ENCODE peak calls at places on chromosomes 13 and 19, in nine cellular contexts. M is GM23338, X is body of pancreas, J is left lung, N is mesenchymal stem cell, W is A673, T is heart left ventricle, S is foreskin keratinocyte, R is tibial artery. D is an unnamed sample.

GRCh38 chr13:114116734-114117133 is 15.7 kb downstream of the RASA3 start:
- DNase-seq in N (no peak), X (no peak), W (no peak), S (no peak), M (no peak), R (peak; percentile 10), T (no peak), J (peak; percentile 21), D (no peak)

GRCh38 chr19:51456541-51457290 is 1.5 kb downstream of the SIGLEC8 start:
- DNase-seq in R (no peak), T (no peak), S (no peak), W (no peak), M (no peak), N (no peak), X (no peak), J (no peak), D (no peak)

GRCh38 chr19:1929051-1929742 is 11.8 kb upstream of the CSNK1G2 start:
- DNase-seq in J (peak; percentile 77), X (peak; percentile 90), M (peak; percentile 89), N (peak; percentile 76), T (peak; percentile 89), S (peak; percentile 43), W (peak; percentile 87), R (peak; percentile 83), D (peak; percentile 82)

GRCh38 chr13:28707629-28708427 is 10.9 kb downstream of the SLC46A3 start:
- DNase-seq in X (peak; percentile 41), S (peak; percentile 75), M (no peak), R (no peak), W (peak; percentile 60), N (peak; percentile 70), J (no peak), T (no peak), D (no peak)

GRCh38 chr13:41458187-41458938 is 1.0 kb downstream of the RGCC start:
- DNase-seq in S (peak; percentile 47), T (peak; percentile 70), J (peak; percentile 66), N (peak; percentile 34), X (peak; percentile 46), M (peak; percentile 55), R (no peak), W (no peak), D (no peak)

GRCh38 chr19:53511933-53512374 is 26.0 kb upstream of the ZNF331 start:
- DNase-seq in W (peak; percentile 60), J (peak; percentile 45), T (no peak), X (peak; percentile 71), N (peak; percentile 44), S (peak; percentile 52), R (peak; percentile 69), M (peak; percentile 96), D (no peak)

GRCh38 chr19:2767688-2768087 is 15.4 kb downstream of the SGTA start:
- DNase-seq in T (no peak), R (no peak), M (no peak), J (no peak), N (no peak), S (no peak), W (no peak), X (no peak), D (no peak)

GRCh38 chr19:30443531-30444252 is 71.5 kb downstream of the ZNF536 start:
- DNase-seq in W (no peak), M (no peak), S (no peak), J (no peak), T (no peak), X (no peak), R (peak; percentile 52), N (no peak), D (no peak)

GRCh38 chr13:72875233-72875632 is 93.3 kb downstream of the PIBF1 start:
- DNase-seq in T (no peak), S (no peak), N (no peak), J (no peak), W (no peak), M (no peak), X (no peak), R (no peak), D (no peak)

GRCh38 chr13:50991624-50992610 is 82.3 kb downstream of the RNASEH2B start:
- DNase-seq in R (no peak), W (no peak), S (no peak), N (peak; percentile 29), X (no peak), M (no peak), T (no peak), J (no peak), D (no peak)

GRCh38 chr13:94712812-94713555 is 639 bp upstream of the SOX21 start:
- DNase-seq in M (peak; percentile 60), T (no peak), W (peak; percentile 44), S (peak; percentile 43), J (no peak), N (peak; percentile 56), R (no peak), X (peak; percentile 31), D (no peak)

GRCh38 chr19:708154-709141 is at the start of gene PALM:
- DNase-seq in T (peak; percentile 75), N (no peak), J (no peak), W (peak; percentile 60), S (no peak), R (no peak), M (peak; percentile 75), X (peak; percentile 28), D (no peak)

GRCh38 chr13:39037410-39037879 is 444 bp downstream of the PROSER1 start:
- DNase-seq in M (no peak), W (no peak), X (no peak), N (peak; percentile 16), T (no peak), S (peak; percentile 71), J (no peak), R (no peak), D (no peak)

GRCh38 chr13:97107815-97108534 is 113.7 kb upstream of the OXGR1 start:
- DNase-seq in W (no peak), M (no peak), N (no peak), S (no peak), J (no peak), X (no peak), T (no peak), R (no peak), D (no peak)
- H3K27ac ChIP-seq in W (no peak overlapping the region), M (no peak overlapping the region), N (no peak overlapping the region), S (no peak overlapping the region), J (peak overlapping the region; percentile 27), X (no peak overlapping the region), T (peak overlapping the region; percentile 15), R (peak overlapping the region; percentile 51), D (no peak overlapping the region)

GRCh38 chr13:46158983-46159382 is 23.0 kb downstream of the LCP1 start:
- DNase-seq in T (no peak), X (no peak), N (no peak), J (no peak), M (no peak), S (no peak), R (no peak), W (no peak), D (no peak)
- H3K27ac ChIP-seq in T (no peak overlapping the region), X (no peak overlapping the region), N (no peak overlapping the region), J (no peak overlapping the region), M (no peak overlapping the region), S (no peak overlapping the region), R (no peak overlapping the region), W (no peak overlapping the region), D (no peak overlapping the region)

GRCh38 chr19:33236696-33237390 is 11.2 kb upstream of the SLC7A10 start:
- DNase-seq in N (no peak), J (no peak), X (no peak), M (no peak), W (no peak), T (peak; percentile 55), S (no peak), R (no peak), D (no peak)

GRCh38 chr19:33234736-33235135 is 9.1 kb upstream of the SLC7A10 start:
- DNase-seq in J (no peak), R (no peak), S (no peak), W (no peak), N (no peak), T (peak; percentile 33), M (no peak), X (no peak), D (no peak)

GRCh38 chr19:33235269-33235995 is 9.8 kb upstream of the SLC7A10 start:
- DNase-seq in R (peak; percentile 84), M (peak; percentile 95), N (peak; percentile 69), J (peak; percentile 81), X (peak; percentile 90), T (peak; percentile 91), S (peak; percentile 28), W (peak; percentile 67), D (peak; percentile 26)

GRCh38 chr19:33234092-33234491 is 8.4 kb upstream of the SLC7A10 start:
- DNase-seq in J (no peak), M (no peak), W (no peak), S (no peak), X (no peak), R (no peak), T (peak; percentile 54), N (no peak), D (no peak)

GRCh38 chr19:33235996-33236350 is 10.3 kb upstream of the SLC7A10 start:
- DNase-seq in X (no peak), M (no peak), N (no peak), S (no peak), R (no peak), T (peak; percentile 46), J (no peak), W (no peak), D (no peak)
- H3K27ac ChIP-seq in X (no peak overlapping the region), M (no peak overlapping the region), N (no peak overlapping the region), S (no peak overlapping the region), R (no peak overlapping the region), T (no peak overlapping the region), J (no peak overlapping the region), W (no peak overlapping the region), D (no peak overlapping the region)

GRCh38 chr13:112908342-112908741 is 60.7 kb upstream of the MCF2L start:
- DNase-seq in W (no peak), S (no peak), T (no peak), R (no peak), M (no peak), N (no peak), J (no peak), X (no peak), D (no peak)
- H3K27ac ChIP-seq in W (no peak overlapping the region), S (no peak overlapping the region), T (no peak overlapping the region), R (no peak overlapping the region), M (no peak overlapping the region), N (no peak overlapping the region), J (no peak overlapping the region), X (peak overlapping the region; percentile 39), D (no peak overlapping the region)

DNA sequence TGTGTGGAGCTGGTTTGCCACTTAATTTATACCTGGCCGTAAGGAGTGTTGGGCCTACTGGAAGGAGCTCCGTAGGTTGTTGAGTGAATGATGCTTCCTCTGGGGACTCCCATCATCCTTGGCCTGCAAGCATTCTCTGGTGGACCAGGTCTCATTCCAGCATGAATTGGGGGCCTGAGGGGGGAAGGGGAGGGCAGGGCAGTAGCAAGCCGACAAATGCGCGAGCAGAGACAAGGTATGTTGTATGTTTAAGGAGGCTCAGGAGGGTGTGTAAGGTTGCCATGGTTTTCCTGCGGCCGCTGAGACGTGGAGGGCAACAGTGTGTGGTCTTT is 730 bp downstream of the ZNF264 start:
- DNase-seq in W (peak; percentile 6), X (no peak), S (peak; percentile 19), M (peak; percentile 16), J (no peak), N (no peak), R (no peak), T (no peak), D (no peak)
- H3K27ac ChIP-seq in W (peak overlapping the region; percentile 78), X (peak overlapping the region; percentile 87), S (peak overlapping the region; percentile 55), M (no peak overlapping the region), J (peak overlapping the region; percentile 88), N (peak overlapping the region; percentile 6), R (peak overlapping the region; percentile 89), T (peak overlapping the region; percentile 86), D (peak overlapping the region; percentile 89)

GRCh38 chr19:4583961-4584669 is 24.6 kb upstream of the SEMA6B start:
- DNase-seq in T (no peak), S (peak; percentile 36), R (no peak), J (no peak), X (peak; percentile 26), W (no peak), N (peak; percentile 47), M (peak; percentile 66), D (no peak)
- H3K27ac ChIP-seq in T (no peak overlapping the region), S (no peak overlapping the region), R (no peak overlapping the region), J (no peak overlapping the region), X (no peak overlapping the region), W (no peak overlapping the region), N (no peak overlapping the region), M (no peak overlapping the region), D (no peak overlapping the region)

D was measured in substantia nigra.